ENCODE peak calls at places on chromosomes 16 and 17, in five cellular contexts. One of them, this sample, is unnamed. For H3K27me3, the result is how much of the 10 kb centered on the place peaks cover.

GRCh38 chr17:35052240-35052608 is 11.3 kb downstream of the RFFL start:
- DNase-seq in uterus: no peak
- DNase-seq in neural progenitor cell: no peak
- DNase-seq in IMR-90: peak
- DNase-seq in spleen: no peak
- DNase-seq in this sample: no peak

GRCh38 chr17:32486091-32486700 is 597 bp upstream of the CDK5R1 start:
- DNase-seq in uterus: peak
- DNase-seq in neural progenitor cell: peak
- DNase-seq in IMR-90: peak
- DNase-seq in spleen: peak
- DNase-seq in this sample: no peak

GRCh38 chr17:79000396-79001189 is 9.0 kb downstream of the CANT1 start:
- DNase-seq in uterus: peak
- DNase-seq in neural progenitor cell: no peak
- DNase-seq in IMR-90: no peak
- DNase-seq in spleen: no peak
- DNase-seq in this sample: no peak

GRCh38 chr17:38325221-38325851 is 18.4 kb downstream of the GPR179 start:
- DNase-seq in uterus: no peak
- DNase-seq in neural progenitor cell: peak
- DNase-seq in IMR-90: no peak
- DNase-seq in spleen: peak
- DNase-seq in this sample: no peak

GRCh38 chr17:55883112-55883511 is 132.3 kb downstream of the PCTP start:
- DNase-seq in uterus: no peak
- DNase-seq in neural progenitor cell: peak
- DNase-seq in IMR-90: no peak
- DNase-seq in spleen: no peak
- DNase-seq in this sample: no peak

GRCh38 chr16:53511403-53512280 is 8.6 kb upstream of the AKTIP start:
- DNase-seq in uterus: no peak
- DNase-seq in neural progenitor cell: no peak
- DNase-seq in IMR-90: no peak
- DNase-seq in spleen: peak
- DNase-seq in this sample: no peak

GRCh38 chr17:12659500-12659899 is 6.2 kb upstream of the MYOCD start:
- DNase-seq in uterus: peak
- DNase-seq in neural progenitor cell: no peak
- DNase-seq in IMR-90: peak
- DNase-seq in spleen: no peak
- DNase-seq in this sample: peak

GRCh38 chr17:42266918-42267766 is 9.0 kb downstream of the STAT5B start:
- DNase-seq in uterus: no peak
- DNase-seq in neural progenitor cell: no peak
- DNase-seq in IMR-90: peak
- DNase-seq in spleen: no peak
- DNase-seq in this sample: peak

GRCh38 chr17:8944748-8945147 is 20.8 kb downstream of the PIK3R5 start:
- DNase-seq in uterus: no peak
- DNase-seq in neural progenitor cell: no peak
- DNase-seq in IMR-90: no peak
- DNase-seq in spleen: no peak
- DNase-seq in this sample: no peak

GRCh38 chr16:2039286-2040030 is 8.2 kb downstream of the NTHL1 start:
- DNase-seq in uterus: peak
- DNase-seq in neural progenitor cell: no peak
- DNase-seq in IMR-90: peak
- DNase-seq in spleen: no peak
- DNase-seq in this sample: no peak

GRCh38 chr16:82041542-82041941 is 6.5 kb downstream of the HSD17B2 start:
- DNase-seq in uterus: no peak
- DNase-seq in neural progenitor cell: no peak
- DNase-seq in IMR-90: no peak
- DNase-seq in spleen: no peak
- DNase-seq in this sample: no peak

GRCh38 chr16:83244057-83244456 is 563.7 kb upstream of the HSBP1 start:
- DNase-seq in uterus: no peak
- DNase-seq in neural progenitor cell: no peak
- DNase-seq in IMR-90: no peak
- DNase-seq in spleen: no peak
- DNase-seq in this sample: no peak

GRCh38 chr17:79808763-79809529 is 12.1 kb upstream of the CBX8 start:
- DNase-seq in uterus: no peak
- DNase-seq in neural progenitor cell: peak
- DNase-seq in IMR-90: no peak
- DNase-seq in spleen: no peak
- DNase-seq in this sample: peak

GRCh38 chr16:67000384-67001158 is 12.2 kb downstream of the CES4A start:
- DNase-seq in uterus: peak
- DNase-seq in neural progenitor cell: peak
- DNase-seq in IMR-90: no peak
- DNase-seq in spleen: peak
- DNase-seq in this sample: no peak

GRCh38 chr17:82287849-82288601 is 14.5 kb upstream of the CSNK1D start:
- DNase-seq in uterus: peak
- DNase-seq in neural progenitor cell: no peak
- DNase-seq in IMR-90: peak
- DNase-seq in spleen: no peak
- DNase-seq in this sample: peak

GRCh38 chr17:33888455-33888854 is 366.6 kb upstream of the CCL2 start:
- DNase-seq in uterus: no peak
- DNase-seq in neural progenitor cell: no peak
- DNase-seq in IMR-90: no peak
- DNase-seq in spleen: no peak
- DNase-seq in this sample: no peak

GRCh38 chr16:83115491-83116232 is 488.9 kb downstream of the CDH13 start:
- DNase-seq in uterus: no peak
- DNase-seq in neural progenitor cell: no peak
- DNase-seq in IMR-90: no peak
- DNase-seq in spleen: no peak
- DNase-seq in this sample: no peak

GRCh38 chr17:30278032-30278431 is 13.7 kb downstream of the BLMH start:
- DNase-seq in uterus: no peak
- DNase-seq in neural progenitor cell: peak
- DNase-seq in IMR-90: peak
- DNase-seq in spleen: no peak
- DNase-seq in this sample: no peak
- TF ChIP-seq CTCF in uterus: peak
- TF ChIP-seq CTCF in neural progenitor cell: peak
- TF ChIP-seq CTCF in IMR-90: peak
- TF ChIP-seq CTCF in spleen: no peak
- TF ChIP-seq CTCF in this sample: peak

GRCh38 chr17:48125829-48126612 is 18.5 kb downstream of the SNX11 start:
- DNase-seq in uterus: no peak
- DNase-seq in neural progenitor cell: no peak
- DNase-seq in IMR-90: no peak
- DNase-seq in spleen: no peak
- DNase-seq in this sample: no peak
- H3K27ac ChIP-seq in uterus: no peak
- H3K27ac ChIP-seq in neural progenitor cell: peak
- H3K27ac ChIP-seq in IMR-90: no peak
- H3K27ac ChIP-seq in spleen: no peak
- H3K27ac ChIP-seq in this sample: no peak

GRCh38 chr17:49910858-49911204 is 58.2 kb upstream of the DLX4 start:
- DNase-seq in uterus: no peak
- DNase-seq in neural progenitor cell: no peak
- DNase-seq in IMR-90: no peak
- DNase-seq in spleen: no peak
- DNase-seq in this sample: no peak

GRCh38 chr17:49907279-49907678 is 59.4 kb upstream of the TAC4 start:
- DNase-seq in uterus: no peak
- DNase-seq in neural progenitor cell: no peak
- DNase-seq in IMR-90: no peak
- DNase-seq in spleen: no peak
- DNase-seq in this sample: no peak

GRCh38 chr17:49908782-49909714 is 59.9 kb upstream of the DLX4 start:
- DNase-seq in uterus: no peak
- DNase-seq in neural progenitor cell: no peak
- DNase-seq in IMR-90: no peak
- DNase-seq in spleen: no peak
- DNase-seq in this sample: no peak

GRCh38 chr17:49913226-49914095 is 55.5 kb upstream of the DLX4 start:
- DNase-seq in uterus: no peak
- DNase-seq in neural progenitor cell: no peak
- DNase-seq in IMR-90: peak
- DNase-seq in spleen: no peak
- DNase-seq in this sample: peak

DNA sequence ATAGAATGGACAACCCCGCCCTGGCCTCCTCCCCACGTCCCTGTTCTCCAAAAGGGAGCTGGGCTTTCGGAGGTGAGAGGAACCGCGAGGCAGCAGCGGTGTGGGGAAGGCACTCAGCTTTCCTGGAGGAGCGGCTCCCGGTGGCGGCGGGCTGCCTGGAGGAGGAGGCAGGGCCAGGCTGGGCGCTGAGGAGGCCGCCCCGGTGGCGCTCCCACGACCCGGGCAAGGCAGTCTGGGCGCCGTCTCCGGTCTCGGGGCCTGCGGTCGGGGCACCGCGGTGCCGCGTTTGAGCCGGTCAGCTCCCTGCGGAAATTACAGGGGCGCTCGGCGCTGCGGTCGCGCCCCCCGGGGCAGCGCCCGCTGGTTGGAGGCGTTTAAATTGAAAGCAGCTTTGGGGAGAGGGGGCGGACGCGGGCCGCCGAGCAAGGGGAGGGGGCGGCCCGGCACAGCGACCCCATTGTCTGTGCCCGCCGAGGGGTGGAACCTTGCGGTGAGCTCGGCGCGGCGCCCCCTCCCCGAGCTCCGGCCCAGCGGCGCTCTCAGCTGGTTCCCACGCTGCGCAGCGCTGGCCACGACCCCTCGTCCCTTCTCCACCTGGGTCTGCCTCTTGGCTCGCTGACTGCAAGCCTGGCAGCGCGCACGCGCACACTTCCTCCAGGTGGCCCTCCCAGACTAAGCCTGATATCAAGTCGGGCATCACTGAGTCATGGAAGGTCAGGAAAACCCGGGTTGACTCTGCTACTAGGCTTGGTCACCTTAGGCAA is 58.7 kb upstream of the DLX4 start:
- DNase-seq in uterus: no peak
- DNase-seq in neural progenitor cell: peak
- DNase-seq in IMR-90: no peak
- DNase-seq in spleen: no peak
- DNase-seq in this sample: peak
- H3K27me3 ChIP-seq in uterus: under half
- H3K27me3 ChIP-seq in neural progenitor cell: half or more
- H3K27me3 ChIP-seq in IMR-90: half or more
- H3K27me3 ChIP-seq in spleen: half or more
- H3K27me3 ChIP-seq in this sample: half or more

GRCh38 chr16:64481497-64481896 is 640.4 kb downstream of the CDH11 start:
- DNase-seq in uterus: no peak
- DNase-seq in neural progenitor cell: no peak
- DNase-seq in IMR-90: no peak
- DNase-seq in spleen: no peak
- DNase-seq in this sample: no peak
- TF ChIP-seq CTCF in uterus: no peak
- TF ChIP-seq CTCF in neural progenitor cell: no peak
- TF ChIP-seq CTCF in IMR-90: no peak
- TF ChIP-seq CTCF in spleen: no peak
- TF ChIP-seq CTCF in this sample: no peak

GRCh38 chr17:50035930-50036329 is 20.0 kb upstream of the ITGA3 start:
- DNase-seq in uterus: no peak
- DNase-seq in neural progenitor cell: no peak
- DNase-seq in IMR-90: no peak
- DNase-seq in spleen: no peak
- DNase-seq in this sample: no peak

GRCh38 chr17:50035421-50035879 is 20.5 kb upstream of the ITGA3 start:
- DNase-seq in uterus: no peak
- DNase-seq in neural progenitor cell: no peak
- DNase-seq in IMR-90: no peak
- DNase-seq in spleen: no peak
- DNase-seq in this sample: no peak

GRCh38 chr17:50036455-50037320 is 19.2 kb upstream of the ITGA3 start:
- DNase-seq in uterus: no peak
- DNase-seq in neural progenitor cell: no peak
- DNase-seq in IMR-90: no peak
- DNase-seq in spleen: peak
- DNase-seq in this sample: no peak

GRCh38 chr17:50033316-50033715 is 22.6 kb upstream of the ITGA3 start:
- DNase-seq in uterus: no peak
- DNase-seq in neural progenitor cell: no peak
- DNase-seq in IMR-90: peak
- DNase-seq in spleen: no peak
- DNase-seq in this sample: no peak

GRCh38 chr17:50034504-50035364 is 21.2 kb upstream of the ITGA3 start:
- DNase-seq in uterus: no peak
- DNase-seq in neural progenitor cell: no peak
- DNase-seq in IMR-90: no peak
- DNase-seq in spleen: no peak
- DNase-seq in this sample: no peak
- H3K27ac ChIP-seq in uterus: no peak
- H3K27ac ChIP-seq in neural progenitor cell: no peak
- H3K27ac ChIP-seq in IMR-90: no peak
- H3K27ac ChIP-seq in spleen: no peak
- H3K27ac ChIP-seq in this sample: no peak

GRCh38 chr16:86514656-86515376 is 4.5 kb downstream of the FOXF1 start:
- DNase-seq in uterus: no peak
- DNase-seq in neural progenitor cell: no peak
- DNase-seq in IMR-90: peak
- DNase-seq in spleen: no peak
- DNase-seq in this sample: no peak
- H3K27me3 ChIP-seq in uterus: under half
- H3K27me3 ChIP-seq in neural progenitor cell: half or more
- H3K27me3 ChIP-seq in IMR-90: under half
- H3K27me3 ChIP-seq in spleen: half or more
- H3K27me3 ChIP-seq in this sample: half or more

This sample was measured in foreskin keratinocyte.